ENCODE peak calls at places on chromosomes 2 and 18, in five cellular contexts. Q, I, K, H and O are unnamed samples.
A peak's percentile ranks its signal among the peaks of the same experiment; 100 is the strongest.

GRCh38 chr18:8654482-8655451 is 45.5 kb downstream of the RAB12 start:
- DNase-seq in Q (no peak), I (peak; percentile 22), K (peak; percentile 36), H (peak; percentile 51), O (no peak)

GRCh38 chr2:177535000-177535399 is 142.4 kb downstream of the AGPS start:
- DNase-seq in Q (no peak), I (no peak), K (no peak), H (no peak), O (no peak)

GRCh38 chr2:98464772-98465310 is 20.2 kb downstream of the INPP4A start:
- DNase-seq in Q (no peak), I (no peak), K (no peak), H (no peak), O (no peak)

GRCh38 chr2:85216051-85216431 is 82.8 kb downstream of the TCF7L1 start:
- DNase-seq in Q (no peak), I (no peak), K (peak; percentile 49), H (no peak), O (no peak)

GRCh38 chr2:1556776-1557466 is 143.7 kb downstream of the TPO start:
- DNase-seq in Q (no peak), I (peak; percentile 41), K (no peak), H (no peak), O (no peak)

GRCh38 chr2:173359231-173359630 is 4.6 kb downstream of the CDCA7 start:
- DNase-seq in Q (no peak), I (no peak), K (no peak), H (no peak), O (no peak)

GRCh38 chr2:223416826-223417610 is 185.1 kb downstream of the SCG2 start:
- DNase-seq in Q (no peak), I (no peak), K (no peak), H (no peak), O (no peak)

GRCh38 chr18:10739152-10739551 is 213.3 kb downstream of the NAPG start:
- DNase-seq in Q (no peak), I (no peak), K (no peak), H (no peak), O (no peak)

GRCh38 chr18:2971741-2972552 is 41.0 kb downstream of the LPIN2 start:
- DNase-seq in Q (no peak), I (no peak), K (no peak), H (no peak), O (no peak)

GRCh38 chr2:25251032-25251460 is 82.7 kb upstream of the POMC start:
- DNase-seq in Q (no peak), I (no peak), K (no peak), H (peak; percentile 48), O (no peak)

GRCh38 chr2:108139521-108139920 is 100.2 kb upstream of the SULT1C3 start:
- DNase-seq in Q (no peak), I (peak; percentile 27), K (peak; percentile 74), H (no peak), O (no peak)

GRCh38 chr2:25480561-25480960 is 138.8 kb upstream of the DNMT3A start:
- DNase-seq in Q (no peak), I (no peak), K (no peak), H (no peak), O (no peak)

GRCh38 chr2:237982039-237982725 is 15.4 kb downstream of the UBE2F start:
- DNase-seq in Q (no peak), I (no peak), K (no peak), H (no peak), O (no peak)

GRCh38 chr2:66582364-66582974 is 147.5 kb downstream of the MEIS1 start:
- DNase-seq in Q (no peak), I (no peak), K (peak; percentile 27), H (no peak), O (no peak)
- TF ChIP-seq REST in Q (no peak), I (no peak), K (no peak), H (no peak), O (no peak)

GRCh38 chr18:79585395-79586370 is 93.9 kb upstream of the CTDP1 start:
- DNase-seq in Q (no peak), I (no peak), K (no peak), H (peak; percentile 36), O (no peak)
- TF ChIP-seq REST in Q (no peak), I (no peak), K (no peak), H (no peak), O (no peak)

GRCh38 chr2:152566728-152567069 is 150.6 kb downstream of the PRPF40A start:
- DNase-seq in Q (no peak), I (no peak), K (no peak), H (no peak), O (no peak)

GRCh38 chr2:152569186-152569585 is 148.1 kb downstream of the PRPF40A start:
- DNase-seq in Q (no peak), I (no peak), K (peak; percentile 30), H (no peak), O (no peak)

GRCh38 chr2:152568566-152568965 is 148.7 kb downstream of the PRPF40A start:
- DNase-seq in Q (no peak), I (no peak), K (no peak), H (no peak), O (no peak)

GRCh38 chr2:152564754-152565551 is 152.3 kb downstream of the PRPF40A start:
- DNase-seq in Q (no peak), I (no peak), K (no peak), H (no peak), O (no peak)

DNA sequence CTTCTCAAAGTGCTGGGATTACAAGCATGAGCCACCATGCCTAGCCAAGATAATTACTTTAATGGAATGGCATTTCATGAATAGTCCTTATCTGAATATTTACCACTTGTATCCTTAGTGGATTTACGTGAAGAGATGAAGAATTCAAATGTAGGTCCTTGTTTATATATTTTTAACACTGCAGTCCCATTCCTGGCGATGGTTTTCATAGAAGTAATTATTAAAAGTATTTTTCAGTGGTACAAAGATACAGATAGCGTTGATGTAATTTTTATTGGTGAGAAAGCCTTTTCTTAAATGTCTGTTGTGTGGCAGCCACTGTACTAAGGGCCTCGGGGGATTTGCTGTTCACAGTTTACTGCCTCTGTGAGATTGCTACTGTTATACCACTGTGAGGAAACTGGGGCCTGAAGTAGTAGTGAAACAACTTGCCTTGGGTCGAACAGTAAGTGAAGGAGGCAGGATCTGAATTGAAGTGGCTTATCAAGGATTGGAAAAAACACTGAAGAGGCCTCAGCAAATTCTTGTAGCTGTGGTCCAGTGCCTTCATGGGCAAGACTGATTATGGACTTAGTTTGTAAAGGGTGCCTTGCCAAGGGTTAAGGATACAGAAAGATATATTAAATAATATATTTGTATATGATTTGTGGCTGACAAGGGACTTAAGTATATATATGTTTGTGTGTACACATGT is 151.1 kb downstream of the PRPF40A start:
- DNase-seq in Q (no peak), I (no peak), K (no peak), H (no peak), O (no peak)
- TF ChIP-seq REST in Q (no peak), I (no peak), K (no peak), H (no peak), O (no peak)

GRCh38 chr2:217838409-217838831 is 164.4 kb downstream of the TNS1 start:
- DNase-seq in Q (no peak), I (no peak), K (no peak), H (no peak), O (no peak)
- TF ChIP-seq REST in Q (no peak), I (no peak), K (no peak), H (no peak), O (no peak)

GRCh38 chr2:226791056-226791486 is 8.5 kb downstream of the IRS1 start:
- DNase-seq in Q (no peak), I (no peak), K (peak; percentile 91), H (no peak), O (no peak)
- TF ChIP-seq REST in Q (no peak), I (no peak), K (no peak), H (no peak), O (no peak)

GRCh38 chr2:3097804-3098203 is 279.8 kb downstream of the EIPR1 start:
- DNase-seq in Q (no peak), I (no peak), K (no peak), H (no peak), O (no peak)
- TF ChIP-seq REST in Q (no peak), I (no peak), K (no peak), H (no peak), O (no peak)

DNA sequence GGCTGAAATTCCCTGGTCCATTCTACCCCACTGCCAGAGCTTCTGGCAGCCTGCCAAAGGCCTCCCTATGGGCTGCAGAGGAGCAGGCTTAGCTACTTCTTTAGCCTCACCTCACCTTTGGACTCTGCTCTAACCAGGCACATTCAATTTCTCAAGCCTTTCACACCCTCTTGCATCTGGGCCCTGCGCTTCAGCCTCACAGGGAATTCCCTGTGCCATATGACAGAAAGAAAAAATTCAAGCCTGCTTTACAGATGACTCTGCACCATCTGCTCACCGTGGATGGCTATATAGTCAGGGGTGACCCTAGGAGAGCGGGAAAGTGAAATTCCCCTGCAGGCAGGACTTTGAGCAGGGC is 62.5 kb downstream of the REEP1 start:
- DNase-seq in Q (no peak), I (no peak), K (no peak), H (peak; percentile 31), O (no peak)
- TF ChIP-seq REST in Q (no peak), I (no peak), K (no peak), H (no peak), O (no peak)

GRCh38 chr18:57738078-57738477 is 65.0 kb downstream of the ATP8B1 start:
- DNase-seq in Q (no peak), I (peak; percentile 35), K (no peak), H (no peak), O (no peak)
- TF ChIP-seq REST in Q (no peak), I (no peak), K (no peak), H (no peak), O (no peak)

GRCh38 chr2:239894276-239894675 is 130.9 kb downstream of the NDUFA10 start:
- DNase-seq in Q (no peak), I (no peak), K (no peak), H (no peak), O (no peak)
- TF ChIP-seq REST in Q (no peak), I (no peak), K (no peak), H (no peak), O (no peak)